ENCODE peak calls at places on chromosomes 4 and X, in five cellular contexts. Z is NCI-H446, N is Daoy, B is H9, T is NCI-H2107. Y is an unnamed sample.

GRCh38 chr4:30770049-30770549 is 49.9 kb downstream of the PCDH7 start:
- DNase-seq in Z (no peak), N (no peak), B (no peak), T (no peak), Y (no peak)

GRCh38 chr4:1711906-1712215 is 258 bp downstream of the SLBP start:
- DNase-seq in Z (no peak), N (peak), B (peak), T (no peak), Y (no peak)

GRCh38 chr4:25993564-25994185 is 79.7 kb downstream of the SMIM20 start:
- DNase-seq in Z (no peak), N (peak), B (peak), T (no peak), Y (no peak)

GRCh38 chr4:73583661-73584060 is 36.6 kb downstream of the RASSF6 start:
- DNase-seq in Z (no peak), N (no peak), B (peak), T (no peak), Y (no peak)

GRCh38 chrX:139170526-139171173 is 359.9 kb upstream of the F9 start:
- DNase-seq in Z (no peak), N (no peak), B (no peak), T (no peak), Y (no peak)

GRCh38 chrX:104112326-104112951 is at the start of gene ZCCHC18:
- DNase-seq in Z (peak), N (peak), B (peak), T (no peak), Y (no peak)

GRCh38 chr4:120443111-120443510 is 376.5 kb upstream of the MAD2L1 start:
- DNase-seq in Z (peak), N (no peak), B (no peak), T (no peak), Y (no peak)

GRCh38 chrX:120517936-120518335 is 42.8 kb downstream of the CUL4B start:
- DNase-seq in Z (no peak), N (peak), B (no peak), T (no peak), Y (no peak)

GRCh38 chr4:128338634-128339355 is 51.2 kb upstream of the PGRMC2 start:
- DNase-seq in Z (no peak), N (peak), B (no peak), T (no peak), Y (peak)